ENCODE peak calls at places on chromosome 21, in six cellular contexts. P is suprapubic skin; S is psoas muscle; V is IMR-90; R is naive thymus-derived CD4-positive, alpha-beta T cell; O is GM23248. K is an unnamed sample.

GRCh38 chr21:45016491-45017375 is 57.6 kb upstream of the ADARB1 start:
- DNase-seq in S (peak), P (peak), O (no peak), R (no peak), V (no peak), K (no peak)

GRCh38 chr21:16002872-16003466 is 273.2 kb downstream of the USP25 start:
- DNase-seq in O (peak), R (no peak), V (peak), S (no peak), P (no peak), K (no peak)

GRCh38 chr21:45801129-45801735 is 157.7 kb downstream of the PCBP3 start:
- DNase-seq in R (no peak), O (no peak), V (no peak), S (no peak), P (no peak), K (no peak)

GRCh38 chr21:15445327-15445726 is 284.5 kb upstream of the USP25 start:
- DNase-seq in R (no peak), O (no peak), V (no peak), S (no peak), P (no peak), K (no peak)

GRCh38 chr21:29243188-29243587 is 55.5 kb upstream of the BACH1 start:
- DNase-seq in S (no peak), V (no peak), P (no peak), O (no peak), R (no peak), K (no peak)

GRCh38 chr21:19603011-19603593 is 1199.5 kb upstream of the TMPRSS15 start:
- DNase-seq in V (no peak), S (no peak), R (no peak), P (no peak), O (no peak), K (no peak)

GRCh38 chr21:44736291-44737004 is 25.1 kb upstream of the TSPEAR start:
- DNase-seq in R (no peak), P (peak), O (no peak), V (no peak), S (no peak), K (no peak)

GRCh38 chr21:37244506-37245083 is 22.5 kb downstream of the VPS26C start:
- DNase-seq in S (no peak), R (no peak), O (no peak), V (no peak), P (no peak), K (no peak)

GRCh38 chr21:36135391-36136094 is 664 bp downstream of the CBR3 start:
- DNase-seq in V (peak), R (peak), O (peak), S (peak), P (peak), K (peak)

GRCh38 chr21:15063081-15063820 is 1.5 kb downstream of the NRIP1 start:
- DNase-seq in P (no peak), V (peak), O (peak), S (peak), R (no peak), K (peak)

GRCh38 chr21:20639026-20639425 is 359.2 kb upstream of the NCAM2 start:
- DNase-seq in O (no peak), P (no peak), V (no peak), S (no peak), R (no peak), K (peak)

GRCh38 chr21:16667395-16667794 is 845.4 kb upstream of the CXADR start:
- DNase-seq in S (no peak), O (no peak), P (no peak), V (no peak), R (no peak), K (no peak)

GRCh38 chr21:31041295-31042079 is 3.2 kb upstream of the KRTAP19-8 start:
- DNase-seq in V (no peak), P (no peak), S (no peak), R (no peak), O (no peak), K (no peak)

GRCh38 chr21:16993416-16994044 is 519.3 kb upstream of the CXADR start:
- DNase-seq in P (no peak), R (no peak), S (no peak), O (no peak), V (peak), K (no peak)

GRCh38 chr21:37936010-37936785 is 19.9 kb upstream of the KCNJ6 start:
- DNase-seq in V (no peak), O (no peak), S (no peak), P (no peak), R (no peak), K (no peak)

GRCh38 chr21:28540514-28540913 is 452.2 kb downstream of the LTN1 start:
- DNase-seq in S (no peak), P (no peak), O (peak), R (no peak), V (peak), K (peak)

GRCh38 chr21:15001773-15002647 is 62.8 kb downstream of the NRIP1 start:
- DNase-seq in S (no peak), R (no peak), P (no peak), O (no peak), V (no peak), K (no peak)

GRCh38 chr21:45078877-45079281 is 4.5 kb downstream of the ADARB1 start:
- DNase-seq in R (peak), V (peak), O (peak), S (no peak), P (no peak), K (peak)

GRCh38 chr21:15788847-15789548 is 59.2 kb downstream of the USP25 start:
- DNase-seq in P (no peak), V (peak), S (no peak), R (no peak), O (peak), K (peak)

GRCh38 chr21:18499761-18500376 is 96.3 kb upstream of the TMPRSS15 start:
- DNase-seq in R (no peak), P (no peak), V (peak), S (no peak), O (peak), K (peak)

GRCh38 chr21:45131537-45131999 is 57.2 kb downstream of the ADARB1 start:
- DNase-seq in P (no peak), V (no peak), O (no peak), R (no peak), S (no peak), K (no peak)

GRCh38 chr21:45819478-45820170 is 161.9 kb upstream of the COL6A1 start:
- DNase-seq in S (no peak), V (no peak), P (no peak), R (no peak), O (no peak), K (no peak)

GRCh38 chr21:38027901-38028300 is 111.6 kb upstream of the KCNJ6 start:
- DNase-seq in P (no peak), O (peak), S (no peak), V (no peak), R (no peak), K (peak)

GRCh38 chr21:29299046-29299905 is 554 bp downstream of the BACH1 start:
- DNase-seq in R (peak), S (peak), P (peak), V (peak), O (peak), K (no peak)

GRCh38 chr21:44526096-44526997 is 13.6 kb downstream of the KRTAP10-1 start:
- DNase-seq in R (no peak), O (no peak), P (peak), S (no peak), V (no peak), K (no peak)

GRCh38 chr21:15309721-15310120 is 244.9 kb upstream of the NRIP1 start:
- DNase-seq in V (no peak), P (no peak), O (peak), R (no peak), S (peak), K (no peak)

GRCh38 chr21:16420086-16420724 is 690.4 kb downstream of the USP25 start:
- DNase-seq in O (peak), V (peak), R (no peak), P (no peak), S (peak), K (peak)

GRCh38 chr21:45333583-45334121 is 46.0 kb upstream of the POFUT2 start:
- DNase-seq in P (peak), V (peak), O (no peak), S (no peak), R (no peak), K (peak)

GRCh38 chr21:46211786-46212720 is 16.5 kb downstream of the LSS start:
- DNase-seq in P (peak), V (no peak), R (no peak), S (no peak), O (peak), K (peak)

GRCh38 chr21:28339403-28339802 is 653.3 kb downstream of the LTN1 start:
- DNase-seq in R (no peak), S (no peak), P (no peak), V (no peak), O (no peak), K (no peak)

GRCh38 chr21:36471254-36471723 is 8.6 kb downstream of the CLDN14 start:
- DNase-seq in V (peak), S (no peak), R (no peak), O (peak), P (no peak), K (peak)

GRCh38 chr21:30882907-30883597 is 1.7 kb upstream of the KRTAP11-1 start:
- DNase-seq in O (no peak), V (no peak), P (no peak), R (no peak), S (no peak), K (peak)

GRCh38 chr21:36203603-36203889 is 46.9 kb downstream of the DOP1B start:
- DNase-seq in S (no peak), V (peak), P (no peak), R (no peak), O (peak), K (peak)

GRCh38 chr21:36565616-36566015 is 85.7 kb upstream of the CLDN14 start:
- DNase-seq in S (no peak), P (no peak), V (no peak), R (no peak), O (no peak), K (no peak)

GRCh38 chr21:46078322-46078981 is 19.5 kb upstream of the COL6A2 start:
- DNase-seq in R (no peak), O (peak), V (no peak), S (no peak), P (no peak), K (no peak)

GRCh38 chr21:36246080-36246631 is 73.8 kb upstream of the MORC3 start:
- DNase-seq in V (no peak), S (no peak), P (no peak), O (no peak), R (no peak), K (no peak)

GRCh38 chr21:45357436-45358260 is 47.3 kb upstream of the COL18A1 start:
- DNase-seq in S (peak), V (no peak), R (no peak), P (no peak), O (peak), K (no peak)

GRCh38 chr21:41362605-41363369 is 960 bp downstream of the MX2 start:
- DNase-seq in O (no peak), P (no peak), V (no peak), R (no peak), S (no peak), K (no peak)
- H3K4me3 ChIP-seq in O (peak), P (peak), V (no peak), R (peak), S (peak), K (no peak)

GRCh38 chr21:23014021-23014420 is 2015.8 kb downstream of the NCAM2 start:
- DNase-seq in P (no peak), V (no peak), O (no peak), R (no peak), S (no peak), K (no peak)

GRCh38 chr21:23003951-23004350 is 2005.7 kb downstream of the NCAM2 start:
- DNase-seq in R (no peak), V (no peak), P (no peak), O (no peak), S (no peak), K (no peak)

GRCh38 chr21:23008803-23009202 is 2010.6 kb downstream of the NCAM2 start:
- DNase-seq in V (no peak), S (no peak), O (no peak), R (no peak), P (no peak), K (no peak)

DNA sequence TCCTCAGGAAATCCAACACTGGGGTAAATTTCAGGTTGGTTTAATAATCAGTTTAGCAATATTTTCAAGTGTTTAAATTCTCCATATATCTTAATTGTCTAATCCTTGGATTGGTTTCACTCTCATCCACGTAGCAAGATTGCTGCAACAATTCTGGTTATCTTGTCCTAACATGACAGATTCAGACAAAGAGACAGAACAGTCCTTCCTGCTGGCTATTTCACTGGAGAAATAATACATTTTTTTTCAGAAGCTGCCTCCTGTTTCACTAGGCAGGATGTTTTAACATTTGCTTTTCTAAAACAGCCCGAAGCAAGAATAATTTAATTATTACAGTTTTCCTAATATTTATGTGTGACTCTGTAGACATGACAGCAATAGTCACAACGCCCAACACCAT is 2011.2 kb downstream of the NCAM2 start:
- DNase-seq in R (no peak), V (no peak), P (no peak), O (no peak), S (no peak), K (no peak)
- H3K4me3 ChIP-seq in R (no peak), V (no peak), P (no peak), O (no peak), S (no peak), K (no peak)

GRCh38 chr21:34018910-34019309 is 54.5 kb upstream of the MRPS6 start:
- DNase-seq in S (no peak), R (no peak), O (no peak), P (no peak), V (no peak), K (no peak)

GRCh38 chr21:34020934-34021553 is 52.3 kb upstream of the MRPS6 start:
- DNase-seq in R (no peak), P (no peak), S (no peak), V (no peak), O (no peak), K (no peak)

GRCh38 chr21:34018185-34018584 is 55.2 kb upstream of the MRPS6 start:
- DNase-seq in R (no peak), V (no peak), P (no peak), S (no peak), O (no peak), K (no peak)

GRCh38 chr21:34020005-34020847 is 53.2 kb upstream of the MRPS6 start:
- DNase-seq in S (no peak), O (no peak), R (no peak), V (no peak), P (no peak), K (no peak)

GRCh38 chr21:34019402-34019801 is 54.0 kb upstream of the MRPS6 start:
- DNase-seq in V (no peak), R (no peak), O (no peak), P (no peak), S (no peak), K (no peak)
- H3K4me3 ChIP-seq in V (no peak), R (no peak), O (no peak), P (no peak), S (no peak), K (no peak)

GRCh38 chr21:32858628-32859027 is 87.1 kb upstream of the PAXBP1 start:
- DNase-seq in V (no peak), P (no peak), O (no peak), S (no peak), R (no peak), K (no peak)
- H3K4me3 ChIP-seq in V (no peak), P (no peak), O (no peak), S (no peak), R (no peak), K (no peak)

GRCh38 chr21:26835027-26835713 is 10.0 kb downstream of the ADAMTS1 start:
- DNase-seq in S (no peak), R (no peak), O (peak), P (no peak), V (peak), K (peak)

GRCh38 chr21:26840206-26840605 is 5.0 kb downstream of the ADAMTS1 start:
- DNase-seq in S (no peak), V (no peak), P (no peak), R (no peak), O (no peak), K (no peak)

GRCh38 chr21:26835714-26836265 is 9.4 kb downstream of the ADAMTS1 start:
- DNase-seq in O (peak), V (no peak), P (no peak), S (no peak), R (no peak), K (peak)

GRCh38 chr21:26836546-26836945 is 8.7 kb downstream of the ADAMTS1 start:
- DNase-seq in R (no peak), V (no peak), S (no peak), P (no peak), O (no peak), K (no peak)

GRCh38 chr21:26837539-26837938 is 7.7 kb downstream of the ADAMTS1 start:
- DNase-seq in O (no peak), R (no peak), P (no peak), V (no peak), S (no peak), K (no peak)
- H3K4me3 ChIP-seq in O (no peak), R (no peak), P (no peak), V (no peak), S (peak), K (no peak)

DNA sequence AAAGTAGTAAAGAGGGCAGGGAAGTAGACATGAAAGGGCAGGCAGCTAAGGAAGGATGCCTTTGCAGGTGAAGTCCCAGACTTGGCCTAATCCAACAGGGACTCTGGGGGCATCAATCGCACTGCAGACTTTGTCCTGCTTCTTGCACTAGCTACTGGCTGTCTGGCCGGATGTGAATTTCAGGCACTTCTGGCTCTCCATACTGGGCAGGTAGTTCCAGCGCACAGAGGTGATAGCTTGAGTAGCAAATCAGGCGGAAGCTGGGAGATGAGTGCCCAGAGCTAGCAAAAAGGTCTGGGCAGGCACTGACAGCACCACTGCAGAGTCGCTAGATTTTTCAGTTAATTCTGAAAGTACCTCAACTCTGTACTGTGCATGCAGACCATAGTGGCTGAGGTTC is 997 bp downstream of the RSPH1 start:
- DNase-seq in R (no peak), V (no peak), P (no peak), S (no peak), O (no peak), K (no peak)
- H3K4me3 ChIP-seq in R (no peak), V (no peak), P (no peak), S (no peak), O (no peak), K (no peak)

GRCh38 chr21:39109596-39110210 is 73.5 kb downstream of the PSMG1 start:
- DNase-seq in S (no peak), V (no peak), P (no peak), O (peak), R (no peak), K (no peak)
- H3K4me3 ChIP-seq in S (no peak), V (no peak), P (no peak), O (no peak), R (no peak), K (no peak)

K was measured in bronchial epithelial cell.